ENCODE peak calls at places on chromosomes 5 and 9, in seven cellular contexts. A is coronary artery; K is keratinocyte; B is GM12865; S is CD4-positive, alpha-beta memory T cell; D is MG63; H is right atrium auricular region. T is an unnamed sample.

GRCh38 chr5:60829490-60830266 is 14.4 kb downstream of the ELOVL7 start:
- DNase-seq in D (no peak), A (no peak), K (no peak), H (no peak), B (peak; percentile 16), S (no peak), T (no peak)

GRCh38 chr5:41735213-41735612 is 135.0 kb downstream of the OXCT1 start:
- DNase-seq in K (no peak), H (no peak), S (no peak), D (no peak), B (no peak), A (no peak), T (no peak)

GRCh38 chr9:131432597-131433301 is 38.9 kb downstream of the PRRC2B start:
- DNase-seq in K (no peak), H (no peak), S (no peak), B (no peak), D (no peak), A (no peak), T (no peak)

GRCh38 chr5:141326088-141326854 is 4.0 kb upstream of the PCDHGA1 start:
- DNase-seq in H (no peak), D (no peak), A (peak; percentile 75), K (no peak), B (peak; percentile 79), S (peak; percentile 72), T (peak; percentile 52)

GRCh38 chr5:62578540-62578939 is at the start of gene LRRC70:
- DNase-seq in A (no peak), K (no peak), D (no peak), B (peak; percentile 65), S (peak; percentile 82), H (no peak), T (no peak)

GRCh38 chr5:168219515-168220410 is 71.7 kb upstream of the WWC1 start:
- DNase-seq in K (peak; percentile 59), H (peak; percentile 65), D (peak; percentile 20), S (peak; percentile 41), A (no peak), B (peak; percentile 83), T (peak; percentile 85)

GRCh38 chr9:133803028-133803585 is 65.0 kb upstream of the SARDH start:
- DNase-seq in B (no peak), A (no peak), S (no peak), K (no peak), D (no peak), H (no peak), T (no peak)

GRCh38 chr9:7533376-7534090 is 266.0 kb downstream of the DMAC1 start:
- DNase-seq in K (no peak), A (no peak), H (no peak), D (no peak), B (no peak), S (no peak), T (no peak)

GRCh38 chr9:129382281-129383004 is 204.4 kb upstream of the IER5L start:
- DNase-seq in K (no peak), B (no peak), D (no peak), H (no peak), A (no peak), S (no peak), T (no peak)

GRCh38 chr5:138149530-138149929 is 10.3 kb upstream of the NME5 start:
- DNase-seq in S (no peak), K (no peak), D (peak; percentile 32), A (no peak), H (no peak), B (no peak), T (no peak)

GRCh38 chr9:95018099-95018927 is 291.8 kb downstream of the AOPEP start:
- DNase-seq in A (peak; percentile 82), H (no peak), B (no peak), K (peak; percentile 96), S (no peak), D (peak; percentile 39), T (peak; percentile 91)

GRCh38 chr9:2622361-2623045 is 916 bp downstream of the VLDLR start:
- DNase-seq in K (no peak), D (peak; percentile 16), S (no peak), H (no peak), B (no peak), A (peak; percentile 73), T (peak; percentile 34)

GRCh38 chr9:117704024-117704575 is at the start of gene TLR4:
- DNase-seq in S (no peak), K (no peak), D (peak; percentile 46), H (peak; percentile 84), B (peak; percentile 69), A (peak; percentile 77), T (peak; percentile 84)

GRCh38 chr9:114276908-114277821 is 45.7 kb upstream of the ORM1 start:
- DNase-seq in H (no peak), D (peak; percentile 91), A (peak; percentile 62), B (no peak), S (no peak), K (peak; percentile 85), T (peak; percentile 94)

GRCh38 chr5:14143843-14144585 is 872 bp downstream of the TRIO start:
- DNase-seq in H (peak; percentile 60), B (peak; percentile 65), D (peak; percentile 58), A (peak; percentile 77), K (no peak), S (peak; percentile 22), T (no peak)

GRCh38 chr5:52789867-52790266 is 2.2 kb downstream of the ITGA1 start:
- DNase-seq in A (no peak), D (no peak), S (no peak), K (no peak), B (no peak), H (no peak), T (no peak)

GRCh38 chr5:31068287-31068686 is 125.2 kb upstream of the CDH6 start:
- DNase-seq in H (no peak), A (no peak), S (no peak), K (no peak), B (no peak), D (no peak), T (no peak)

GRCh38 chr5:171121638-171122037 is 187.4 kb upstream of the TLX3 start:
- DNase-seq in B (no peak), H (no peak), A (no peak), S (no peak), D (no peak), K (no peak), T (no peak)

GRCh38 chr9:131762356-131762932 is 22.6 kb upstream of the RAPGEF1 start:
- DNase-seq in K (no peak), D (peak; percentile 56), S (peak; percentile 68), A (no peak), B (peak; percentile 73), H (peak; percentile 66), T (peak; percentile 67)

GRCh38 chr9:133883356-133883755 is 108.8 kb downstream of the VAV2 start:
- DNase-seq in H (no peak), A (no peak), S (no peak), K (no peak), D (no peak), B (no peak), T (no peak)

GRCh38 chr9:1102010-1102712 is 52.0 kb downstream of the DMRT2 start:
- DNase-seq in B (no peak), S (no peak), D (no peak), K (no peak), H (no peak), A (no peak), T (no peak)

DNA sequence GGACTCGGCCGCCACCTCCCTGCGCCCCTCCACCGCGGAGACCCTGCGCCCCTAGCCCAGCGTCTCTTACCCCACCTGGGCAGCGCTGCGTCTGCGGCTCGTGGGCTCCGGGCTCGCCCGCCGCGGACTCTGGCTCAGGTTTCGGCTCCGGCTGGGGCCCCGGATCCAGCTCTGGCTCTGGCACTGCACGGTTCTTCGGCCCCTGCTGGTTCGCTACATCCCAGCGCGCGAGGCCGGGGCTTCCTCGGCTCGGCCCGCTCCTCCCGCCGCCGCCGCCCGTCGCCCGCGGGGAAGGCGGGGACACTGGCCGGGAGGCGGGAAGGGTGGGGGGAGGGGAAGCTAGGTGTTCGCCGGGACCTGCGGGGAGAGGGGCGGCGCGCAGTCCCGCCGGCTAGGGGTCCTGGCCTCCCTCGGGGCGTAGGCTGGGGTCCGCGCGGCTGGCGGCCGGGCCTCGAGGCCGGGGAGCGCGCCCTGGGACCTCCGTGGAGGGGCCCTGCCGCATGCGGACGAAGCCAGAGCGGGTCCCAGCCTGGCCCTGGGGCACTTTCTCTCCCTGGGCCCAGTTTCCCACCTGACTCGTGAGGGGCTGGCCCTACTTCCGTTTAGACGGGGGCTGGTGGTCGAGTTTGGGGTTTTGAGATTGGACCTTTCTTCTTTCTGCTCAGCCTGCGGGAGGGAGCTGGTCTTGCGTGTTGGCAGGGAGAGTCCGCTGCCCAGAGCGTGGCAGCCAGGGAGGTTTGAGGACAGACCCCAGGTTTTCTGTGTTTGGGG is 5.7 kb upstream of the PITX1 start:
- DNase-seq in H (no peak), B (no peak), S (no peak), D (no peak), A (no peak), K (no peak), T (no peak)
- H3K4me3 ChIP-seq in H (peak overlapping the region; percentile 3), B (no peak overlapping the region), S (no peak overlapping the region), D (peak overlapping the region; percentile 6), A (peak overlapping the region; percentile 61), K (no peak overlapping the region), T (no peak overlapping the region)

GRCh38 chr9:14250779-14251145 is 63.2 kb downstream of the NFIB start:
- DNase-seq in A (no peak), H (no peak), S (no peak), B (no peak), D (no peak), K (no peak), T (no peak)

GRCh38 chr9:14248149-14248548 is 65.8 kb downstream of the NFIB start:
- DNase-seq in K (no peak), S (no peak), A (no peak), H (no peak), D (no peak), B (no peak), T (no peak)

GRCh38 chr9:14247577-14247976 is 66.4 kb downstream of the NFIB start:
- DNase-seq in K (no peak), H (no peak), A (no peak), S (no peak), D (no peak), B (no peak), T (no peak)

GRCh38 chr9:14249527-14249926 is 64.4 kb downstream of the NFIB start:
- DNase-seq in A (no peak), B (no peak), H (no peak), D (no peak), K (no peak), S (no peak), T (no peak)

GRCh38 chr9:14251146-14252071 is 62.5 kb downstream of the NFIB start:
- DNase-seq in K (no peak), D (peak; percentile 100), S (no peak), B (no peak), A (peak; percentile 90), H (peak; percentile 89), T (no peak)
- H3K4me3 ChIP-seq in K (peak overlapping the region; percentile 28), D (peak overlapping the region; percentile 11), S (no peak overlapping the region), B (no peak overlapping the region), A (peak overlapping the region; percentile 51), H (peak overlapping the region; percentile 16), T (no peak overlapping the region)

GRCh38 chr5:88833371-88834107 is 49.4 kb downstream of the MEF2C start:
- DNase-seq in D (peak; percentile 75), B (peak; percentile 75), K (no peak), S (peak; percentile 27), A (peak; percentile 85), H (peak; percentile 81), T (no peak)
- H3K4me3 ChIP-seq in D (peak overlapping the region; percentile 17), B (peak overlapping the region; percentile 38), K (no peak overlapping the region), S (no peak overlapping the region), A (peak overlapping the region; percentile 19), H (peak overlapping the region; percentile 27), T (no peak overlapping the region)

DNA sequence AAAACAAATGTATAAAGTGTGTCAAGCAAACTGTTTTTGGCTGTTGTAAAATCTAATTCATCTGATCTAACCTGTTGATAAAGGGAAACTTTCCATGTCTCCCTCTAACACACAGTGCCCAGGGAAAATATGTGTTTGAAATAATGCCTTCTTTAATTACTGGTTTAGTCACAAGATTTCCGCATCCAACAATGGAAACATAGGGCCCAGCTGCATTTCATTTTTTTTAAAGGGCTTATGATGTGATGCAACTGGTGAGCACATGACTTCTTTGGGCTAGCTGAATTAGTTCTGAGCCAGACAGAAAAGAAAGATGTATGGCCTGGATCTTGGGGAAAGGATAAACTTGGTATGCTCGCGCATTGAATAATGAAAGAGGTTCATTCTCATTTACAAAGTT is 30.5 kb downstream of the SLC25A46 start:
- DNase-seq in H (no peak), B (no peak), D (peak; percentile 18), K (no peak), A (no peak), S (no peak), T (no peak)
- H3K4me3 ChIP-seq in H (no peak overlapping the region), B (no peak overlapping the region), D (no peak overlapping the region), K (no peak overlapping the region), A (no peak overlapping the region), S (no peak overlapping the region), T (no peak overlapping the region)